ENCODE peak calls at places on chromosomes 4 and X, in eight cellular contexts. J is stomach, M is WERI-Rb-1, P is sigmoid colon, S is fibroblast of lung, V is IMR-90, D is MG63, Q is aorta. K is an unnamed sample.

GRCh38 chrX:41005445-41005992 is 79.7 kb upstream of the USP9X start:
- DNase-seq in M (no peak), Q (no peak), J (no peak), D (no peak), V (no peak), P (no peak), S (no peak), K (no peak)

GRCh38 chr4:74032064-74032463 is 6.4 kb downstream of the CXCL3 start:
- DNase-seq in S (no peak), M (no peak), J (no peak), Q (no peak), V (peak; percentile 35), P (no peak), D (peak; percentile 57), K (no peak)

GRCh38 chrX:98490670-98491069 is 1607.0 kb downstream of the RPA4 start:
- DNase-seq in V (no peak), J (no peak), D (no peak), S (no peak), P (no peak), M (no peak), Q (no peak), K (no peak)

GRCh38 chr4:163548481-163549243 is 54.2 kb downstream of the TMA16 start:
- DNase-seq in J (no peak), S (peak; percentile 51), P (no peak), M (no peak), V (peak; percentile 69), Q (no peak), D (no peak), K (peak; percentile 84)

GRCh38 chr4:86972997-86973396 is 38.2 kb downstream of the AFF1 start:
- DNase-seq in P (no peak), M (peak; percentile 47), D (no peak), V (no peak), Q (no peak), J (peak; percentile 75), S (no peak), K (peak; percentile 31)

GRCh38 chr4:4637710-4638109 is 95.9 kb upstream of the STX18 start:
- DNase-seq in P (no peak), Q (no peak), M (no peak), J (no peak), D (no peak), S (no peak), V (no peak), K (no peak)

GRCh38 chrX:31199051-31199769 is 127.4 kb upstream of the FTHL17 start:
- DNase-seq in S (no peak), M (no peak), V (no peak), D (peak; percentile 13), P (no peak), Q (no peak), J (no peak), K (no peak)

GRCh38 chrX:49129427-49129826 is 5.9 kb upstream of the GPKOW start:
- DNase-seq in Q (no peak), P (no peak), J (no peak), S (no peak), D (no peak), M (no peak), V (no peak), K (no peak)

GRCh38 chrX:3638280-3638873 is 75.1 kb downstream of the PRKX start:
- DNase-seq in Q (no peak), M (peak; percentile 42), D (peak; percentile 11), P (no peak), S (peak; percentile 26), J (peak; percentile 53), V (peak; percentile 48), K (peak; percentile 58)

GRCh38 chr4:187236491-187236890 is 512.8 kb upstream of the FAT1 start:
- DNase-seq in V (peak; percentile 84), S (peak; percentile 79), D (peak; percentile 60), M (no peak), Q (no peak), P (no peak), J (no peak), K (peak; percentile 69)

GRCh38 chrX:88886908-88887307 is 139.9 kb downstream of the CPXCR1 start:
- DNase-seq in D (no peak), J (peak; percentile 30), P (no peak), M (no peak), V (no peak), S (no peak), Q (no peak), K (no peak)

GRCh38 chr4:75598390-75598789 is 31.9 kb downstream of the CDKL2 start:
- DNase-seq in V (peak; percentile 39), D (no peak), S (peak; percentile 80), P (no peak), J (no peak), M (no peak), Q (no peak), K (peak; percentile 72)

GRCh38 chrX:16335181-16335580 is 167.9 kb downstream of the MAGEB17 start:
- DNase-seq in P (no peak), Q (no peak), M (no peak), D (no peak), J (no peak), S (no peak), V (no peak), K (no peak)

GRCh38 chr4:145181091-145181501 is 707 bp upstream of the OTUD4 start:
- DNase-seq in P (no peak), D (no peak), M (no peak), J (no peak), V (no peak), Q (no peak), S (no peak), K (no peak)

GRCh38 chr4:82223715-82224114 is 150.1 kb downstream of the HNRNPD start:
- DNase-seq in M (peak; percentile 31), J (no peak), Q (peak; percentile 78), V (no peak), D (no peak), S (no peak), P (peak; percentile 67), K (peak; percentile 1)

GRCh38 chr4:166091914-166092510 is 219.0 kb downstream of the TLL1 start:
- DNase-seq in M (no peak), D (no peak), V (peak; percentile 29), P (no peak), Q (no peak), S (peak; percentile 23), J (no peak), K (peak; percentile 70)

GRCh38 chr4:113610542-113610941 is 151.0 kb downstream of the CAMK2D start:
- DNase-seq in Q (no peak), S (no peak), J (peak; percentile 28), D (no peak), P (no peak), V (no peak), M (no peak), K (no peak)

GRCh38 chrX:18983711-18984380 is at the start of gene PHKA2:
- DNase-seq in D (no peak), M (peak; percentile 38), P (peak; percentile 70), Q (peak; percentile 71), S (no peak), J (peak; percentile 53), V (no peak), K (no peak)

GRCh38 chr4:6944311-6945051 is 34.9 kb downstream of the TBC1D14 start:
- DNase-seq in J (no peak), Q (peak; percentile 48), V (no peak), P (no peak), S (no peak), M (no peak), D (no peak), K (no peak)
- H3K4me3 ChIP-seq in J (no peak overlapping the region), Q (no peak overlapping the region), V (no peak overlapping the region), P (no peak overlapping the region), S (no peak overlapping the region), M (no peak overlapping the region), D (no peak overlapping the region), K (no peak overlapping the region)

GRCh38 chr4:156581282-156581681 is 390.3 kb downstream of the PDGFC start:
- DNase-seq in S (no peak), Q (no peak), J (no peak), P (no peak), D (no peak), V (no peak), M (no peak), K (no peak)

GRCh38 chr4:156583265-156583664 is 388.3 kb downstream of the PDGFC start:
- DNase-seq in J (no peak), D (no peak), P (no peak), S (no peak), V (no peak), M (no peak), Q (no peak), K (no peak)

GRCh38 chr4:156581693-156582092 is 389.9 kb downstream of the PDGFC start:
- DNase-seq in M (no peak), S (no peak), P (no peak), Q (no peak), V (no peak), D (no peak), J (no peak), K (no peak)

GRCh38 chr4:156578713-156579112 is 392.9 kb downstream of the PDGFC start:
- DNase-seq in M (no peak), D (no peak), V (no peak), P (no peak), S (no peak), Q (no peak), J (no peak), K (no peak)

GRCh38 chr4:156584100-156584499 is 387.5 kb downstream of the PDGFC start:
- DNase-seq in V (no peak), S (peak; percentile 58), M (no peak), P (no peak), J (no peak), D (no peak), Q (no peak), K (no peak)
- H3K4me3 ChIP-seq in V (no peak overlapping the region), S (no peak overlapping the region), M (no peak overlapping the region), P (no peak overlapping the region), J (no peak overlapping the region), D (no peak overlapping the region), Q (no peak overlapping the region), K (no peak overlapping the region)

DNA sequence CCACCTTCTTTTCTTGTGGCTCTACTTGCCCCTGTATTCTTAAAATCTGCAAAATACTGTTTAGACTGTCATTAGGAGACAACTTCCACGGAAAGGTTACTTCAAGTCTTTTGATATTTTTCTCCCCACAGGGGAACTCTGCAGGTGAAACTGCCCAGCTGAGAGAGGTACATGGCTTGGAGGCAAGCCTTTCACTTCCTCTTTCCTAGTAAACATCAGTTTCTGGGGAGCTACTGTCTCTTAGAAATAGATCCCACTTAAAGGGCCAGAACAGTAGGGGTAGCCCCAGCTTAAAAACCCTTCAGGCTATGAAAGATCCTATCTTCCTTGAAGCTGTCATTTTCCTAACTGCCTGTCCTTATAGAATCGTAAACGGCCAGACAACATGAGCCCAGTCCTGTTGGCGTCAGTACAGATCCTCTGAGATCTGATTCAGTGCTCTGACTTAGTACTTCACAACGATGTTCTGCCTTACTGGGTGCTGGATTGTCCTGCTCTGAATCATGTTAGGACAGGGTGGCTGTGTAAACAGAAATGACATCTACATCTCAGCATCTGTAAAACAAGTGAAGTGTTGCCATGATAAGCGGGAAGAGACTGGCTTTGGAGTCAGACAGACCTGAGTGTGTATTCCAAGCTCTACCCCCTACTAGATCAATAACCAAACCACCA is 102.1 kb downstream of the ITIH6 start:
- DNase-seq in S (no peak), Q (no peak), P (no peak), D (no peak), V (no peak), J (no peak), M (no peak), K (no peak)
- H3K4me3 ChIP-seq in S (no peak overlapping the region), Q (no peak overlapping the region), P (no peak overlapping the region), D (no peak overlapping the region), V (no peak overlapping the region), J (no peak overlapping the region), M (no peak overlapping the region), K (no peak overlapping the region)

DNA sequence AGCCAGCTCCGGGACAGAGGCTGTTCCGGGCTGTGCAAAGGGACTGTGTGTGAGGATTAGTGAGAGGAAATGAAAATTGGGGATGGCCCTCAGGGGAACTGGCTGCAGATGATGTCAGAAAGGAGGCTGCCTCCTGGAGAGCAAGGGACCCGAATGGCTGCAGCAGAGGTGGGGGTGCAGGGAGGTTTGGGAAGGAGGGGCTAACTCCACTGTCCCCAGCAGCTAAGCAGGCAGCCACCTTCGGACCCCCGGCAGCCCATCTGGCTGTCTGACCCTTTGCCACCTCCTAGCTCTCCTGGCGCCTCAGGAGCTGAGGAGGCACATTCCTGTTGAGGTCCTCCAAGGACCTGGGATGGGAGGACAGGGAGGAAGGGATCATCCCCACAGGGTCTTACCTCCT is 68.7 kb downstream of the EFNB1 start:
- DNase-seq in Q (no peak), S (no peak), V (no peak), D (no peak), M (no peak), J (no peak), P (no peak), K (no peak)
- H3K4me3 ChIP-seq in Q (no peak overlapping the region), S (no peak overlapping the region), V (no peak overlapping the region), D (no peak overlapping the region), M (no peak overlapping the region), J (no peak overlapping the region), P (no peak overlapping the region), K (no peak overlapping the region)

K was measured in choroid plexus epithelial cell.